ENCODE peak calls at places on chromosomes 5 and 9, in eight cellular contexts. W is EH, Y is MCF 10A, I is H7, Z is ELF-1, X is GOT3, C is NCI-H774, T is anterior cingulate cortex. S is an unnamed sample.

GRCh38 chr5:131355972-131356528 is 92.2 kb downstream of the CDC42SE2 start:
- DNase-seq in W (peak), Y (no peak), I (no peak), Z (no peak), X (no peak), C (no peak), T (no peak), S (no peak)

GRCh38 chr5:115461506-115462290 is 82.9 kb downstream of the FEM1C start:
- DNase-seq in W (peak), Y (peak), I (no peak), Z (no peak), X (no peak), C (no peak), T (no peak), S (peak)

GRCh38 chr5:17087035-17087434 is 130.4 kb upstream of the BASP1 start:
- DNase-seq in W (peak), Y (no peak), I (no peak), Z (no peak), X (no peak), C (no peak), T (no peak), S (no peak)

GRCh38 chr5:173717959-173718358 is 101.5 kb upstream of the BOD1 start:
- DNase-seq in W (no peak), Y (no peak), I (no peak), Z (no peak), X (no peak), C (no peak), T (no peak), S (peak)

GRCh38 chr5:126805108-126805507 is 28.2 kb downstream of the LMNB1 start:
- DNase-seq in W (peak), Y (peak), I (no peak), Z (no peak), X (no peak), C (no peak), T (no peak), S (no peak)

GRCh38 chr9:24096756-24097155 is 270.7 kb upstream of the ELAVL2 start:
- DNase-seq in W (no peak), Y (no peak), I (no peak), Z (no peak), X (no peak), C (no peak), T (no peak), S (no peak)

GRCh38 chr5:139415221-139415861 is 11.5 kb upstream of the SPATA24 start:
- DNase-seq in W (no peak), Y (peak), I (no peak), Z (no peak), X (no peak), C (no peak), T (peak), S (no peak)

GRCh38 chr9:8052991-8053390 is 253.4 kb upstream of the DMAC1 start:
- DNase-seq in W (no peak), Y (no peak), I (no peak), Z (no peak), X (no peak), C (no peak), T (no peak), S (peak)

GRCh38 chr9:127767909-127768331 is 10.5 kb downstream of the SH2D3C start:
- DNase-seq in W (peak), Y (no peak), I (no peak), Z (peak), X (no peak), C (no peak), T (no peak), S (no peak)

GRCh38 chr5:38257236-38258036 is 923 bp upstream of the EGFLAM start:
- DNase-seq in W (no peak), Y (no peak), I (peak), Z (peak), X (no peak), C (no peak), T (no peak), S (no peak)

GRCh38 chr9:34589656-34590375 is at the start of gene CNTFR:
- DNase-seq in W (peak), Y (no peak), I (peak), Z (peak), X (no peak), C (no peak), T (peak), S (peak)

GRCh38 chr5:76807296-76807695 is 11.5 kb upstream of the F2RL1 start:
- DNase-seq in W (peak), Y (peak), I (peak), Z (peak), X (no peak), C (no peak), T (no peak), S (no peak)

GRCh38 chr9:132944294-132945185 is at the start of gene TSC1:
- DNase-seq in W (peak), Y (peak), I (peak), Z (peak), X (peak), C (peak), T (peak), S (peak)

GRCh38 chr5:123785160-123786001 is 273.4 kb downstream of the CSNK1G3 start:
- DNase-seq in W (peak), Y (peak), I (no peak), Z (no peak), X (no peak), C (peak), T (no peak), S (peak)

GRCh38 chr9:114281421-114282103 is 41.3 kb upstream of the ORM1 start:
- DNase-seq in W (peak), Y (no peak), I (peak), Z (no peak), X (no peak), C (no peak), T (no peak), S (no peak)

GRCh38 chr5:72036951-72037350 is 70.3 kb upstream of the MAP1B start:
- DNase-seq in W (peak), Y (peak), I (peak), Z (peak), X (no peak), C (no peak), T (no peak), S (no peak)

GRCh38 chr5:530001-530400 is 5.8 kb upstream of the SLC9A3 start:
- DNase-seq in W (no peak), Y (no peak), I (no peak), Z (no peak), X (no peak), C (no peak), T (no peak), S (no peak)

GRCh38 chr5:452856-453710 is 10.1 kb downstream of the EXOC3 start:
- DNase-seq in W (no peak), Y (no peak), I (no peak), Z (no peak), X (no peak), C (no peak), T (no peak), S (no peak)

GRCh38 chr5:50699737-50700136 is 33.3 kb downstream of the PARP8 start:
- DNase-seq in W (peak), Y (peak), I (no peak), Z (no peak), X (no peak), C (no peak), T (no peak), S (peak)

GRCh38 chr5:105924366-105924765 is 1746.4 kb downstream of the EFNA5 start:
- DNase-seq in W (no peak), Y (peak), I (no peak), Z (no peak), X (no peak), C (no peak), T (no peak), S (no peak)

GRCh38 chr5:56012281-56012963 is 17.7 kb upstream of the IL6ST start:
- DNase-seq in W (peak), Y (no peak), I (no peak), Z (no peak), X (no peak), C (no peak), T (no peak), S (peak)

GRCh38 chr9:22447607-22448305 is 1.1 kb downstream of the DMRTA1 start:
- DNase-seq in W (no peak), Y (no peak), I (peak), Z (peak), X (no peak), C (peak), T (no peak), S (peak)

GRCh38 chr9:121958530-121958929 is 134.6 kb downstream of the TTLL11 start:
- DNase-seq in W (peak), Y (peak), I (no peak), Z (no peak), X (no peak), C (peak), T (no peak), S (peak)

GRCh38 chr5:122351416-122352157 is 39.5 kb downstream of the SNCAIP start:
- DNase-seq in W (no peak), Y (no peak), I (no peak), Z (peak), X (no peak), C (no peak), T (no peak), S (no peak)

GRCh38 chr5:141604318-141604717 is 14.5 kb downstream of the DIAPH1 start:
- DNase-seq in W (peak), Y (peak), I (peak), Z (no peak), X (peak), C (no peak), T (no peak), S (peak)

GRCh38 chr5:32785639-32786216 is 74.6 kb downstream of the NPR3 start:
- DNase-seq in W (peak), Y (peak), I (no peak), Z (peak), X (no peak), C (no peak), T (no peak), S (no peak)

GRCh38 chr5:106415541-106415940 is 1255.2 kb downstream of the EFNA5 start:
- DNase-seq in W (peak), Y (peak), I (no peak), Z (no peak), X (no peak), C (no peak), T (no peak), S (no peak)

GRCh38 chr5:176601901-176602300 is 8.1 kb downstream of the GPRIN1 start:
- DNase-seq in W (no peak), Y (no peak), I (no peak), Z (no peak), X (no peak), C (no peak), T (no peak), S (no peak)

GRCh38 chr9:36844961-36845360 is 189.1 kb downstream of the PAX5 start:
- DNase-seq in W (no peak), Y (no peak), I (no peak), Z (no peak), X (no peak), C (no peak), T (no peak), S (no peak)

GRCh38 chr9:4985376-4986266 is 549 bp downstream of the JAK2 start:
- DNase-seq in W (peak), Y (peak), I (peak), Z (peak), X (no peak), C (peak), T (peak), S (peak)

GRCh38 chr5:141639357-141640050 is 2.7 kb downstream of the RELL2 start:
- DNase-seq in W (no peak), Y (no peak), I (peak), Z (no peak), X (no peak), C (no peak), T (no peak), S (no peak)

GRCh38 chr5:151075698-151076331 is 5.0 kb downstream of the TNIP1 start:
- DNase-seq in W (peak), Y (peak), I (no peak), Z (no peak), X (no peak), C (no peak), T (no peak), S (no peak)

GRCh38 chr5:150593593-150593992 is 46.9 kb upstream of the SYNPO start:
- DNase-seq in W (no peak), Y (no peak), I (no peak), Z (peak), X (no peak), C (no peak), T (no peak), S (no peak)

GRCh38 chr9:128101231-128101641 is 26.3 kb downstream of the PTGES2 start:
- DNase-seq in W (no peak), Y (no peak), I (no peak), Z (no peak), X (no peak), C (no peak), T (no peak), S (no peak)

GRCh38 chr5:123845356-123846100 is 333.6 kb downstream of the CSNK1G3 start:
- DNase-seq in W (no peak), Y (no peak), I (no peak), Z (no peak), X (no peak), C (no peak), T (no peak), S (no peak)

GRCh38 chr5:30040483-30041116 is 1152.9 kb upstream of the CDH6 start:
- DNase-seq in W (peak), Y (peak), I (peak), Z (peak), X (no peak), C (peak), T (peak), S (peak)

GRCh38 chr9:90142580-90142979 is 500.0 kb downstream of the DIRAS2 start:
- DNase-seq in W (peak), Y (peak), I (peak), Z (peak), X (no peak), C (peak), T (no peak), S (peak)

GRCh38 chr5:109705596-109705995 is 15.9 kb downstream of the MAN2A1 start:
- DNase-seq in W (peak), Y (no peak), I (no peak), Z (peak), X (no peak), C (no peak), T (no peak), S (no peak)

GRCh38 chr5:120817044-120817985 is 353.2 kb downstream of the PRR16 start:
- DNase-seq in W (peak), Y (peak), I (no peak), Z (no peak), X (no peak), C (no peak), T (no peak), S (peak)

GRCh38 chr9:121500165-121500478 is 478 bp upstream of the GGTA1 start:
- DNase-seq in W (no peak), Y (no peak), I (no peak), Z (no peak), X (no peak), C (no peak), T (no peak), S (no peak)

S was measured in DMS53.